ENCODE peak calls at places on chromosomes 1 and 21, in four cellular contexts. G, O, R and X are unnamed samples.

GRCh38 chr1:22311461-22311860 is 140.2 kb upstream of the ZBTB40 start:
- DNase-seq in G (no peak), O (no peak), R (no peak), X (no peak)

GRCh38 chr1:152502496-152503180 is 8.0 kb upstream of the LCE5A start:
- DNase-seq in G (peak; percentile 94), O (no peak), R (no peak), X (no peak)

GRCh38 chr1:175678471-175678870 is 64.9 kb downstream of the TNR start:
- DNase-seq in G (no peak), O (no peak), R (no peak), X (no peak)

GRCh38 chr1:219340796-219341195 is 167.1 kb downstream of the LYPLAL1 start:
- DNase-seq in G (peak; percentile 43), O (no peak), R (no peak), X (no peak)

GRCh38 chr1:41466146-41466545 is 18.3 kb downstream of the EDN2 start:
- DNase-seq in G (no peak), O (no peak), R (no peak), X (no peak)

GRCh38 chr1:3598522-3599285 is 12.6 kb downstream of the MEGF6 start:
- DNase-seq in G (no peak), O (no peak), R (no peak), X (no peak)

GRCh38 chr1:247273013-247273412 is 17.1 kb downstream of the VN1R5 start:
- DNase-seq in G (no peak), O (no peak), R (no peak), X (no peak)

GRCh38 chr21:39022035-39022900 is 161.0 kb downstream of the PSMG1 start:
- DNase-seq in G (no peak), O (no peak), R (no peak), X (no peak)

GRCh38 chr1:115507256-115507589 is 134.5 kb upstream of the VANGL1 start:
- DNase-seq in G (peak; percentile 76), O (peak; percentile 34), R (no peak), X (no peak)

GRCh38 chr1:115228191-115228590 is 109.9 kb downstream of the NGF start:
- DNase-seq in G (no peak), O (no peak), R (no peak), X (no peak)

GRCh38 chr21:37281993-37282392 is 14.9 kb upstream of the VPS26C start:
- DNase-seq in G (no peak), O (peak; percentile 21), R (no peak), X (no peak)

GRCh38 chr21:44984428-44984791 is 44.6 kb downstream of the SLX9 start:
- DNase-seq in G (no peak), O (peak; percentile 62), R (no peak), X (no peak)

GRCh38 chr1:157292302-157292701 is 154.1 kb upstream of the ETV3 start:
- DNase-seq in G (no peak), O (no peak), R (no peak), X (no peak)

GRCh38 chr1:13499422-13499821 is 14.4 kb downstream of the LRRC38 start:
- DNase-seq in G (no peak), O (no peak), R (no peak), X (no peak)

GRCh38 chr1:24323281-24323680 is 4.1 kb downstream of the GRHL3 start:
- DNase-seq in G (no peak), O (no peak), R (no peak), X (no peak)

GRCh38 chr1:30184393-30185141 is 538.8 kb downstream of the MATN1 start:
- DNase-seq in G (no peak), O (no peak), R (no peak), X (no peak)

GRCh38 chr1:172394167-172394751 is 26.2 kb upstream of the C1orf105 start:
- DNase-seq in G (peak; percentile 49), O (no peak), R (peak; percentile 27), X (peak; percentile 39)

GRCh38 chr1:230682274-230682673 is 31.6 kb downstream of the AGT start:
- DNase-seq in G (peak; percentile 9), O (no peak), R (no peak), X (no peak)